ENCODE peak calls at places on chromosomes 5 and 9, in eight cellular contexts. One of them, this sample, is unnamed.

GRCh38 chr5:131196331-131196730 is 25.6 kb downstream of the LYRM7 start:
- DNase-seq in CD8-positive, alpha-beta T cell: no peak
- DNase-seq in mucosa of gallbladder: no peak
- DNase-seq in heart right ventricle: no peak
- DNase-seq in smooth muscle cell of the brain vasculature: no peak
- DNase-seq in iPS DF 6.9: no peak
- DNase-seq in stimulated activated CD8-positive, alpha-beta memory T cell treated with anti-CD3 and anti-CD28 coated beads, Interleukin-4, amount 100 ng/mL, for 24 hours: no peak
- DNase-seq in NCI-H460: no peak
- DNase-seq in this sample: no peak

GRCh38 chr5:74281191-74281590 is 359.3 kb downstream of the ENC1 start:
- DNase-seq in iPS DF 6.9: no peak
- DNase-seq in heart right ventricle: no peak
- DNase-seq in smooth muscle cell of the brain vasculature: no peak
- DNase-seq in CD8-positive, alpha-beta T cell: no peak
- DNase-seq in mucosa of gallbladder: no peak
- DNase-seq in NCI-H460: no peak
- DNase-seq in stimulated activated CD8-positive, alpha-beta memory T cell treated with anti-CD3 and anti-CD28 coated beads, Interleukin-4, amount 100 ng/mL, for 24 hours: no peak
- DNase-seq in this sample: no peak

GRCh38 chr5:91301459-91301858 is 81.7 kb downstream of the ARRDC3 start:
- DNase-seq in iPS DF 6.9: no peak
- DNase-seq in NCI-H460: no peak
- DNase-seq in mucosa of gallbladder: no peak
- DNase-seq in smooth muscle cell of the brain vasculature: no peak
- DNase-seq in stimulated activated CD8-positive, alpha-beta memory T cell treated with anti-CD3 and anti-CD28 coated beads, Interleukin-4, amount 100 ng/mL, for 24 hours: no peak
- DNase-seq in CD8-positive, alpha-beta T cell: no peak
- DNase-seq in heart right ventricle: no peak
- DNase-seq in this sample: no peak

GRCh38 chr9:13267743-13268142 is 11.7 kb downstream of the MPDZ start:
- DNase-seq in CD8-positive, alpha-beta T cell: no peak
- DNase-seq in NCI-H460: peak; percentile 70
- DNase-seq in stimulated activated CD8-positive, alpha-beta memory T cell treated with anti-CD3 and anti-CD28 coated beads, Interleukin-4, amount 100 ng/mL, for 24 hours: no peak
- DNase-seq in heart right ventricle: peak; percentile 10
- DNase-seq in iPS DF 6.9: no peak
- DNase-seq in smooth muscle cell of the brain vasculature: no peak
- DNase-seq in mucosa of gallbladder: no peak
- DNase-seq in this sample: no peak

GRCh38 chr5:151772868-151773561 is 1.3 kb downstream of the G3BP1 start:
- DNase-seq in CD8-positive, alpha-beta T cell: no peak
- DNase-seq in heart right ventricle: no peak
- DNase-seq in smooth muscle cell of the brain vasculature: no peak
- DNase-seq in stimulated activated CD8-positive, alpha-beta memory T cell treated with anti-CD3 and anti-CD28 coated beads, Interleukin-4, amount 100 ng/mL, for 24 hours: no peak
- DNase-seq in iPS DF 6.9: no peak
- DNase-seq in mucosa of gallbladder: no peak
- DNase-seq in NCI-H460: no peak
- DNase-seq in this sample: peak; percentile 38

GRCh38 chr9:114035845-114036785 is 42.0 kb downstream of the AMBP start:
- DNase-seq in smooth muscle cell of the brain vasculature: no peak
- DNase-seq in stimulated activated CD8-positive, alpha-beta memory T cell treated with anti-CD3 and anti-CD28 coated beads, Interleukin-4, amount 100 ng/mL, for 24 hours: no peak
- DNase-seq in CD8-positive, alpha-beta T cell: no peak
- DNase-seq in heart right ventricle: no peak
- DNase-seq in iPS DF 6.9: no peak
- DNase-seq in NCI-H460: no peak
- DNase-seq in mucosa of gallbladder: peak; percentile 6
- DNase-seq in this sample: no peak

GRCh38 chr5:141649056-141649688 is 2.0 kb downstream of the FCHSD1 start:
- DNase-seq in heart right ventricle: no peak
- DNase-seq in mucosa of gallbladder: no peak
- DNase-seq in smooth muscle cell of the brain vasculature: no peak
- DNase-seq in NCI-H460: no peak
- DNase-seq in stimulated activated CD8-positive, alpha-beta memory T cell treated with anti-CD3 and anti-CD28 coated beads, Interleukin-4, amount 100 ng/mL, for 24 hours: no peak
- DNase-seq in iPS DF 6.9: no peak
- DNase-seq in CD8-positive, alpha-beta T cell: no peak
- DNase-seq in this sample: no peak

GRCh38 chr9:137321726-137322361 is 19.8 kb upstream of the NRARP start:
- DNase-seq in NCI-H460: no peak
- DNase-seq in heart right ventricle: no peak
- DNase-seq in mucosa of gallbladder: no peak
- DNase-seq in smooth muscle cell of the brain vasculature: no peak
- DNase-seq in iPS DF 6.9: no peak
- DNase-seq in stimulated activated CD8-positive, alpha-beta memory T cell treated with anti-CD3 and anti-CD28 coated beads, Interleukin-4, amount 100 ng/mL, for 24 hours: no peak
- DNase-seq in CD8-positive, alpha-beta T cell: no peak
- DNase-seq in this sample: peak; percentile 3

GRCh38 chr5:167652690-167653089 is 638.8 kb upstream of the WWC1 start:
- DNase-seq in mucosa of gallbladder: no peak
- DNase-seq in NCI-H460: no peak
- DNase-seq in CD8-positive, alpha-beta T cell: no peak
- DNase-seq in iPS DF 6.9: no peak
- DNase-seq in smooth muscle cell of the brain vasculature: no peak
- DNase-seq in heart right ventricle: no peak
- DNase-seq in stimulated activated CD8-positive, alpha-beta memory T cell treated with anti-CD3 and anti-CD28 coated beads, Interleukin-4, amount 100 ng/mL, for 24 hours: no peak
- DNase-seq in this sample: no peak

GRCh38 chr9:130461218-130461630 is 16.5 kb downstream of the ASS1 start:
- DNase-seq in NCI-H460: peak; percentile 44
- DNase-seq in iPS DF 6.9: no peak
- DNase-seq in heart right ventricle: peak; percentile 48
- DNase-seq in CD8-positive, alpha-beta T cell: peak; percentile 68
- DNase-seq in smooth muscle cell of the brain vasculature: no peak
- DNase-seq in mucosa of gallbladder: peak; percentile 43
- DNase-seq in stimulated activated CD8-positive, alpha-beta memory T cell treated with anti-CD3 and anti-CD28 coated beads, Interleukin-4, amount 100 ng/mL, for 24 hours: peak; percentile 61
- DNase-seq in this sample: peak; percentile 74

GRCh38 chr9:131960311-131960710 is 119.4 kb downstream of the MED27 start:
- DNase-seq in stimulated activated CD8-positive, alpha-beta memory T cell treated with anti-CD3 and anti-CD28 coated beads, Interleukin-4, amount 100 ng/mL, for 24 hours: no peak
- DNase-seq in mucosa of gallbladder: no peak
- DNase-seq in smooth muscle cell of the brain vasculature: no peak
- DNase-seq in CD8-positive, alpha-beta T cell: no peak
- DNase-seq in heart right ventricle: no peak
- DNase-seq in NCI-H460: no peak
- DNase-seq in iPS DF 6.9: no peak
- DNase-seq in this sample: no peak

GRCh38 chr5:81513468-81513867 is 119.5 kb upstream of the ACOT12 start:
- DNase-seq in mucosa of gallbladder: no peak
- DNase-seq in smooth muscle cell of the brain vasculature: no peak
- DNase-seq in iPS DF 6.9: no peak
- DNase-seq in CD8-positive, alpha-beta T cell: no peak
- DNase-seq in heart right ventricle: no peak
- DNase-seq in stimulated activated CD8-positive, alpha-beta memory T cell treated with anti-CD3 and anti-CD28 coated beads, Interleukin-4, amount 100 ng/mL, for 24 hours: no peak
- DNase-seq in NCI-H460: no peak
- DNase-seq in this sample: no peak

GRCh38 chr5:152247850-152248385 is 157.2 kb downstream of the NMUR2 start:
- DNase-seq in mucosa of gallbladder: no peak
- DNase-seq in CD8-positive, alpha-beta T cell: no peak
- DNase-seq in smooth muscle cell of the brain vasculature: no peak
- DNase-seq in NCI-H460: no peak
- DNase-seq in iPS DF 6.9: no peak
- DNase-seq in stimulated activated CD8-positive, alpha-beta memory T cell treated with anti-CD3 and anti-CD28 coated beads, Interleukin-4, amount 100 ng/mL, for 24 hours: no peak
- DNase-seq in heart right ventricle: no peak
- DNase-seq in this sample: no peak

GRCh38 chr5:173180331-173180730 is 36.0 kb downstream of the BNIP1 start:
- DNase-seq in iPS DF 6.9: no peak
- DNase-seq in NCI-H460: no peak
- DNase-seq in smooth muscle cell of the brain vasculature: no peak
- DNase-seq in stimulated activated CD8-positive, alpha-beta memory T cell treated with anti-CD3 and anti-CD28 coated beads, Interleukin-4, amount 100 ng/mL, for 24 hours: no peak
- DNase-seq in mucosa of gallbladder: no peak
- DNase-seq in heart right ventricle: no peak
- DNase-seq in CD8-positive, alpha-beta T cell: no peak
- DNase-seq in this sample: no peak

GRCh38 chr9:78031271-78031825 is at the start of gene GNAQ:
- DNase-seq in NCI-H460: no peak
- DNase-seq in CD8-positive, alpha-beta T cell: no peak
- DNase-seq in heart right ventricle: peak; percentile 23
- DNase-seq in iPS DF 6.9: no peak
- DNase-seq in mucosa of gallbladder: no peak
- DNase-seq in smooth muscle cell of the brain vasculature: no peak
- DNase-seq in stimulated activated CD8-positive, alpha-beta memory T cell treated with anti-CD3 and anti-CD28 coated beads, Interleukin-4, amount 100 ng/mL, for 24 hours: peak; percentile 4
- DNase-seq in this sample: peak; percentile 32

GRCh38 chr5:151214614-151215545 is 9.0 kb downstream of the CCDC69 start:
- DNase-seq in stimulated activated CD8-positive, alpha-beta memory T cell treated with anti-CD3 and anti-CD28 coated beads, Interleukin-4, amount 100 ng/mL, for 24 hours: no peak
- DNase-seq in NCI-H460: no peak
- DNase-seq in CD8-positive, alpha-beta T cell: peak; percentile 45
- DNase-seq in mucosa of gallbladder: no peak
- DNase-seq in heart right ventricle: no peak
- DNase-seq in iPS DF 6.9: no peak
- DNase-seq in smooth muscle cell of the brain vasculature: no peak
- DNase-seq in this sample: no peak

GRCh38 chr5:375921-376871 is 54.7 kb downstream of the AHRR start:
- DNase-seq in NCI-H460: no peak
- DNase-seq in smooth muscle cell of the brain vasculature: no peak
- DNase-seq in CD8-positive, alpha-beta T cell: no peak
- DNase-seq in heart right ventricle: peak; percentile 2
- DNase-seq in stimulated activated CD8-positive, alpha-beta memory T cell treated with anti-CD3 and anti-CD28 coated beads, Interleukin-4, amount 100 ng/mL, for 24 hours: no peak
- DNase-seq in iPS DF 6.9: no peak
- DNase-seq in mucosa of gallbladder: peak; percentile 9
- DNase-seq in this sample: peak; percentile 13

GRCh38 chr9:134897584-134898170 is 17.1 kb downstream of the FCN2 start:
- DNase-seq in mucosa of gallbladder: no peak
- DNase-seq in heart right ventricle: no peak
- DNase-seq in smooth muscle cell of the brain vasculature: no peak
- DNase-seq in NCI-H460: no peak
- DNase-seq in CD8-positive, alpha-beta T cell: no peak
- DNase-seq in iPS DF 6.9: no peak
- DNase-seq in stimulated activated CD8-positive, alpha-beta memory T cell treated with anti-CD3 and anti-CD28 coated beads, Interleukin-4, amount 100 ng/mL, for 24 hours: no peak
- DNase-seq in this sample: no peak

GRCh38 chr9:77601476-77602056 is 46.6 kb downstream of the GNA14 start:
- DNase-seq in heart right ventricle: no peak
- DNase-seq in CD8-positive, alpha-beta T cell: no peak
- DNase-seq in mucosa of gallbladder: no peak
- DNase-seq in smooth muscle cell of the brain vasculature: no peak
- DNase-seq in stimulated activated CD8-positive, alpha-beta memory T cell treated with anti-CD3 and anti-CD28 coated beads, Interleukin-4, amount 100 ng/mL, for 24 hours: no peak
- DNase-seq in NCI-H460: no peak
- DNase-seq in iPS DF 6.9: no peak
- DNase-seq in this sample: no peak

GRCh38 chr5:163586431-163587033 is 81.1 kb downstream of the MAT2B start:
- DNase-seq in NCI-H460: no peak
- DNase-seq in mucosa of gallbladder: no peak
- DNase-seq in smooth muscle cell of the brain vasculature: no peak
- DNase-seq in heart right ventricle: no peak
- DNase-seq in iPS DF 6.9: no peak
- DNase-seq in stimulated activated CD8-positive, alpha-beta memory T cell treated with anti-CD3 and anti-CD28 coated beads, Interleukin-4, amount 100 ng/mL, for 24 hours: no peak
- DNase-seq in CD8-positive, alpha-beta T cell: no peak
- DNase-seq in this sample: no peak

GRCh38 chr9:17191095-17191494 is 56.3 kb downstream of the CNTLN start:
- DNase-seq in mucosa of gallbladder: no peak
- DNase-seq in CD8-positive, alpha-beta T cell: no peak
- DNase-seq in stimulated activated CD8-positive, alpha-beta memory T cell treated with anti-CD3 and anti-CD28 coated beads, Interleukin-4, amount 100 ng/mL, for 24 hours: no peak
- DNase-seq in iPS DF 6.9: no peak
- DNase-seq in heart right ventricle: no peak
- DNase-seq in smooth muscle cell of the brain vasculature: peak; percentile 20
- DNase-seq in NCI-H460: no peak
- DNase-seq in this sample: no peak

GRCh38 chr9:132357764-132358163 is 3.0 kb upstream of the SETX start:
- DNase-seq in smooth muscle cell of the brain vasculature: no peak
- DNase-seq in NCI-H460: no peak
- DNase-seq in iPS DF 6.9: no peak
- DNase-seq in stimulated activated CD8-positive, alpha-beta memory T cell treated with anti-CD3 and anti-CD28 coated beads, Interleukin-4, amount 100 ng/mL, for 24 hours: no peak
- DNase-seq in CD8-positive, alpha-beta T cell: no peak
- DNase-seq in heart right ventricle: no peak
- DNase-seq in mucosa of gallbladder: no peak
- DNase-seq in this sample: no peak

GRCh38 chr5:114565871-114566270 is 204.0 kb downstream of the KCNN2 start:
- DNase-seq in heart right ventricle: no peak
- DNase-seq in NCI-H460: no peak
- DNase-seq in mucosa of gallbladder: no peak
- DNase-seq in stimulated activated CD8-positive, alpha-beta memory T cell treated with anti-CD3 and anti-CD28 coated beads, Interleukin-4, amount 100 ng/mL, for 24 hours: no peak
- DNase-seq in CD8-positive, alpha-beta T cell: no peak
- DNase-seq in iPS DF 6.9: no peak
- DNase-seq in smooth muscle cell of the brain vasculature: no peak
- DNase-seq in this sample: no peak

GRCh38 chr9:109918359-109919163 is 138.6 kb downstream of the PALM2AKAP2 start:
- DNase-seq in smooth muscle cell of the brain vasculature: no peak
- DNase-seq in iPS DF 6.9: no peak
- DNase-seq in NCI-H460: no peak
- DNase-seq in stimulated activated CD8-positive, alpha-beta memory T cell treated with anti-CD3 and anti-CD28 coated beads, Interleukin-4, amount 100 ng/mL, for 24 hours: no peak
- DNase-seq in mucosa of gallbladder: no peak
- DNase-seq in CD8-positive, alpha-beta T cell: no peak
- DNase-seq in heart right ventricle: no peak
- DNase-seq in this sample: no peak

GRCh38 chr5:132026516-132027008 is 15.1 kb upstream of the ACSL6 start:
- DNase-seq in heart right ventricle: no peak
- DNase-seq in smooth muscle cell of the brain vasculature: no peak
- DNase-seq in CD8-positive, alpha-beta T cell: no peak
- DNase-seq in iPS DF 6.9: no peak
- DNase-seq in stimulated activated CD8-positive, alpha-beta memory T cell treated with anti-CD3 and anti-CD28 coated beads, Interleukin-4, amount 100 ng/mL, for 24 hours: no peak
- DNase-seq in mucosa of gallbladder: no peak
- DNase-seq in NCI-H460: no peak
- DNase-seq in this sample: no peak

GRCh38 chr9:99818439-99818992 is 3.2 kb upstream of the NR4A3 start:
- DNase-seq in mucosa of gallbladder: no peak
- DNase-seq in iPS DF 6.9: no peak
- DNase-seq in smooth muscle cell of the brain vasculature: no peak
- DNase-seq in stimulated activated CD8-positive, alpha-beta memory T cell treated with anti-CD3 and anti-CD28 coated beads, Interleukin-4, amount 100 ng/mL, for 24 hours: no peak
- DNase-seq in CD8-positive, alpha-beta T cell: no peak
- DNase-seq in heart right ventricle: no peak
- DNase-seq in NCI-H460: no peak
- DNase-seq in this sample: peak; percentile 18

GRCh38 chr9:118829334-118829733 is 539.9 kb downstream of the BRINP1 start:
- DNase-seq in NCI-H460: no peak
- DNase-seq in iPS DF 6.9: no peak
- DNase-seq in CD8-positive, alpha-beta T cell: no peak
- DNase-seq in heart right ventricle: no peak
- DNase-seq in stimulated activated CD8-positive, alpha-beta memory T cell treated with anti-CD3 and anti-CD28 coated beads, Interleukin-4, amount 100 ng/mL, for 24 hours: no peak
- DNase-seq in smooth muscle cell of the brain vasculature: no peak
- DNase-seq in mucosa of gallbladder: no peak
- DNase-seq in this sample: no peak

GRCh38 chr9:98908897-98909634 is 34.6 kb upstream of the COL15A1 start:
- DNase-seq in iPS DF 6.9: no peak
- DNase-seq in heart right ventricle: no peak
- DNase-seq in NCI-H460: no peak
- DNase-seq in stimulated activated CD8-positive, alpha-beta memory T cell treated with anti-CD3 and anti-CD28 coated beads, Interleukin-4, amount 100 ng/mL, for 24 hours: no peak
- DNase-seq in CD8-positive, alpha-beta T cell: no peak
- DNase-seq in smooth muscle cell of the brain vasculature: no peak
- DNase-seq in mucosa of gallbladder: no peak
- DNase-seq in this sample: no peak

GRCh38 chr9:137969008-137969407 is 91.4 kb downstream of the CACNA1B start:
- DNase-seq in stimulated activated CD8-positive, alpha-beta memory T cell treated with anti-CD3 and anti-CD28 coated beads, Interleukin-4, amount 100 ng/mL, for 24 hours: no peak
- DNase-seq in mucosa of gallbladder: no peak
- DNase-seq in NCI-H460: no peak
- DNase-seq in CD8-positive, alpha-beta T cell: no peak
- DNase-seq in iPS DF 6.9: no peak
- DNase-seq in smooth muscle cell of the brain vasculature: no peak
- DNase-seq in heart right ventricle: no peak
- DNase-seq in this sample: no peak

GRCh38 chr5:142063878-142064331 is 44.7 kb upstream of the NDFIP1 start:
- DNase-seq in NCI-H460: no peak
- DNase-seq in smooth muscle cell of the brain vasculature: peak; percentile 26
- DNase-seq in mucosa of gallbladder: peak; percentile 38
- DNase-seq in CD8-positive, alpha-beta T cell: peak; percentile 15
- DNase-seq in stimulated activated CD8-positive, alpha-beta memory T cell treated with anti-CD3 and anti-CD28 coated beads, Interleukin-4, amount 100 ng/mL, for 24 hours: peak; percentile 15
- DNase-seq in heart right ventricle: peak; percentile 77
- DNase-seq in iPS DF 6.9: no peak
- DNase-seq in this sample: peak; percentile 93

GRCh38 chr5:54658014-54658413 is 140.5 kb downstream of the SNX18 start:
- DNase-seq in heart right ventricle: peak; percentile 31
- DNase-seq in mucosa of gallbladder: no peak
- DNase-seq in stimulated activated CD8-positive, alpha-beta memory T cell treated with anti-CD3 and anti-CD28 coated beads, Interleukin-4, amount 100 ng/mL, for 24 hours: no peak
- DNase-seq in NCI-H460: no peak
- DNase-seq in iPS DF 6.9: no peak
- DNase-seq in smooth muscle cell of the brain vasculature: no peak
- DNase-seq in CD8-positive, alpha-beta T cell: no peak
- DNase-seq in this sample: no peak

GRCh38 chr5:30693326-30693725 is 500.2 kb upstream of the CDH6 start:
- DNase-seq in stimulated activated CD8-positive, alpha-beta memory T cell treated with anti-CD3 and anti-CD28 coated beads, Interleukin-4, amount 100 ng/mL, for 24 hours: no peak
- DNase-seq in heart right ventricle: no peak
- DNase-seq in CD8-positive, alpha-beta T cell: no peak
- DNase-seq in smooth muscle cell of the brain vasculature: no peak
- DNase-seq in NCI-H460: no peak
- DNase-seq in iPS DF 6.9: no peak
- DNase-seq in mucosa of gallbladder: no peak
- DNase-seq in this sample: no peak

GRCh38 chr5:15693036-15693728 is 193.2 kb downstream of the FBXL7 start:
- DNase-seq in stimulated activated CD8-positive, alpha-beta memory T cell treated with anti-CD3 and anti-CD28 coated beads, Interleukin-4, amount 100 ng/mL, for 24 hours: no peak
- DNase-seq in heart right ventricle: no peak
- DNase-seq in NCI-H460: no peak
- DNase-seq in iPS DF 6.9: no peak
- DNase-seq in smooth muscle cell of the brain vasculature: no peak
- DNase-seq in CD8-positive, alpha-beta T cell: no peak
- DNase-seq in mucosa of gallbladder: no peak
- DNase-seq in this sample: no peak

GRCh38 chr5:140219068-140219971 is 44.3 kb downstream of the CYSTM1 start:
- DNase-seq in smooth muscle cell of the brain vasculature: no peak
- DNase-seq in heart right ventricle: no peak
- DNase-seq in iPS DF 6.9: no peak
- DNase-seq in CD8-positive, alpha-beta T cell: no peak
- DNase-seq in mucosa of gallbladder: peak; percentile 89
- DNase-seq in stimulated activated CD8-positive, alpha-beta memory T cell treated with anti-CD3 and anti-CD28 coated beads, Interleukin-4, amount 100 ng/mL, for 24 hours: no peak
- DNase-seq in NCI-H460: no peak
- DNase-seq in this sample: no peak